ENCODE peak calls at places on chromosome 16, in ten cellular contexts. One of them, this sample, is unnamed. For H3K36me3, the result is how much of the 10 kb centered on the place peaks cover.

GRCh38 chr16:74320707-74321106 is 24.1 kb downstream of the PSMD7 start:
- DNase-seq in breast epithelium: no peak
- DNase-seq in esophagus squamous epithelium: no peak
- DNase-seq in HCT116: no peak
- DNase-seq in IMR-90: no peak
- DNase-seq in prostate gland: no peak
- DNase-seq in H1: no peak
- DNase-seq in ovary: no peak
- DNase-seq in uterus: no peak
- DNase-seq in tibial nerve: no peak
- DNase-seq in this sample: peak

GRCh38 chr16:51328708-51329107 is 177.6 kb upstream of the SALL1 start:
- DNase-seq in HCT116: no peak
- DNase-seq in H1: no peak
- DNase-seq in prostate gland: no peak
- DNase-seq in uterus: peak
- DNase-seq in esophagus squamous epithelium: no peak
- DNase-seq in breast epithelium: no peak
- DNase-seq in IMR-90: no peak
- DNase-seq in ovary: no peak
- DNase-seq in tibial nerve: no peak
- DNase-seq in this sample: no peak

GRCh38 chr16:66713076-66713475 is 16.5 kb upstream of the CMTM4 start:
- DNase-seq in uterus: no peak
- DNase-seq in esophagus squamous epithelium: no peak
- DNase-seq in H1: no peak
- DNase-seq in tibial nerve: no peak
- DNase-seq in prostate gland: no peak
- DNase-seq in HCT116: no peak
- DNase-seq in ovary: no peak
- DNase-seq in breast epithelium: no peak
- DNase-seq in IMR-90: no peak
- DNase-seq in this sample: no peak

GRCh38 chr16:72108353-72109102 is 14.9 kb downstream of the DHX38 start:
- DNase-seq in tibial nerve: no peak
- DNase-seq in prostate gland: no peak
- DNase-seq in breast epithelium: no peak
- DNase-seq in uterus: no peak
- DNase-seq in esophagus squamous epithelium: no peak
- DNase-seq in IMR-90: no peak
- DNase-seq in HCT116: no peak
- DNase-seq in ovary: no peak
- DNase-seq in H1: no peak
- DNase-seq in this sample: no peak

GRCh38 chr16:1271380-1271749 is 15.5 kb downstream of the TPSD1 start:
- DNase-seq in esophagus squamous epithelium: no peak
- DNase-seq in HCT116: no peak
- DNase-seq in breast epithelium: no peak
- DNase-seq in prostate gland: no peak
- DNase-seq in IMR-90: no peak
- DNase-seq in tibial nerve: no peak
- DNase-seq in H1: no peak
- DNase-seq in uterus: no peak
- DNase-seq in ovary: no peak
- DNase-seq in this sample: no peak

GRCh38 chr16:15832241-15832640 is 24.6 kb downstream of the MYH11 start:
- DNase-seq in uterus: no peak
- DNase-seq in H1: no peak
- DNase-seq in HCT116: no peak
- DNase-seq in ovary: no peak
- DNase-seq in breast epithelium: no peak
- DNase-seq in prostate gland: no peak
- DNase-seq in IMR-90: no peak
- DNase-seq in esophagus squamous epithelium: no peak
- DNase-seq in tibial nerve: no peak
- DNase-seq in this sample: no peak

GRCh38 chr16:87918314-87918713 is 18.0 kb downstream of the CA5A start:
- DNase-seq in ovary: peak
- DNase-seq in tibial nerve: peak
- DNase-seq in esophagus squamous epithelium: no peak
- DNase-seq in IMR-90: no peak
- DNase-seq in prostate gland: no peak
- DNase-seq in H1: no peak
- DNase-seq in HCT116: no peak
- DNase-seq in breast epithelium: no peak
- DNase-seq in uterus: peak
- DNase-seq in this sample: no peak

GRCh38 chr16:17469011-17469741 is 1.6 kb downstream of the XYLT1 start:
- DNase-seq in IMR-90: peak
- DNase-seq in tibial nerve: no peak
- DNase-seq in ovary: no peak
- DNase-seq in breast epithelium: no peak
- DNase-seq in prostate gland: no peak
- DNase-seq in uterus: no peak
- DNase-seq in HCT116: no peak
- DNase-seq in H1: no peak
- DNase-seq in esophagus squamous epithelium: no peak
- DNase-seq in this sample: no peak

GRCh38 chr16:72394526-72394925 is 222.6 kb upstream of the PMFBP1 start:
- DNase-seq in HCT116: no peak
- DNase-seq in breast epithelium: no peak
- DNase-seq in tibial nerve: no peak
- DNase-seq in H1: no peak
- DNase-seq in ovary: no peak
- DNase-seq in IMR-90: no peak
- DNase-seq in uterus: no peak
- DNase-seq in prostate gland: no peak
- DNase-seq in esophagus squamous epithelium: no peak
- DNase-seq in this sample: no peak

GRCh38 chr16:14302399-14303181 is 231.5 kb downstream of the MRTFB start:
- DNase-seq in prostate gland: no peak
- DNase-seq in ovary: peak
- DNase-seq in breast epithelium: no peak
- DNase-seq in HCT116: no peak
- DNase-seq in uterus: peak
- DNase-seq in tibial nerve: no peak
- DNase-seq in IMR-90: no peak
- DNase-seq in H1: no peak
- DNase-seq in esophagus squamous epithelium: no peak
- DNase-seq in this sample: peak

GRCh38 chr16:2194166-2194834 is 2.1 kb downstream of the CASKIN1 start:
- DNase-seq in prostate gland: no peak
- DNase-seq in HCT116: no peak
- DNase-seq in ovary: no peak
- DNase-seq in esophagus squamous epithelium: no peak
- DNase-seq in uterus: peak
- DNase-seq in breast epithelium: no peak
- DNase-seq in H1: no peak
- DNase-seq in IMR-90: peak
- DNase-seq in tibial nerve: no peak
- DNase-seq in this sample: no peak

GRCh38 chr16:26795184-26795583 is 271.5 kb upstream of the C16orf82 start:
- DNase-seq in uterus: no peak
- DNase-seq in ovary: no peak
- DNase-seq in esophagus squamous epithelium: no peak
- DNase-seq in tibial nerve: no peak
- DNase-seq in IMR-90: no peak
- DNase-seq in H1: peak
- DNase-seq in HCT116: no peak
- DNase-seq in breast epithelium: no peak
- DNase-seq in prostate gland: no peak
- DNase-seq in this sample: no peak
- TF ChIP-seq CTCF in uterus: no peak
- TF ChIP-seq CTCF in ovary: no peak
- TF ChIP-seq CTCF in esophagus squamous epithelium: no peak
- TF ChIP-seq CTCF in tibial nerve: no peak
- TF ChIP-seq CTCF in IMR-90: no peak
- TF ChIP-seq CTCF in H1: peak
- TF ChIP-seq CTCF in HCT116: peak
- TF ChIP-seq CTCF in breast epithelium: no peak
- TF ChIP-seq CTCF in prostate gland: no peak
- TF ChIP-seq CTCF in this sample: no peak

GRCh38 chr16:68085259-68086071 is at the start of gene NFATC3:
- DNase-seq in H1: peak
- DNase-seq in HCT116: peak
- DNase-seq in tibial nerve: peak
- DNase-seq in prostate gland: peak
- DNase-seq in esophagus squamous epithelium: peak
- DNase-seq in breast epithelium: peak
- DNase-seq in IMR-90: peak
- DNase-seq in uterus: peak
- DNase-seq in ovary: peak
- DNase-seq in this sample: peak

GRCh38 chr16:68083861-68084503 is 1.2 kb upstream of the NFATC3 start:
- DNase-seq in HCT116: no peak
- DNase-seq in ovary: peak
- DNase-seq in tibial nerve: no peak
- DNase-seq in uterus: no peak
- DNase-seq in IMR-90: peak
- DNase-seq in esophagus squamous epithelium: peak
- DNase-seq in breast epithelium: no peak
- DNase-seq in H1: no peak
- DNase-seq in prostate gland: no peak
- DNase-seq in this sample: no peak

GRCh38 chr16:68086336-68086821 is 1.2 kb downstream of the NFATC3 start:
- DNase-seq in tibial nerve: no peak
- DNase-seq in breast epithelium: no peak
- DNase-seq in ovary: no peak
- DNase-seq in IMR-90: peak
- DNase-seq in H1: no peak
- DNase-seq in prostate gland: no peak
- DNase-seq in esophagus squamous epithelium: no peak
- DNase-seq in HCT116: no peak
- DNase-seq in uterus: no peak
- DNase-seq in this sample: no peak

GRCh38 chr16:68083239-68083781 is 1.9 kb upstream of the NFATC3 start:
- DNase-seq in IMR-90: no peak
- DNase-seq in HCT116: no peak
- DNase-seq in H1: no peak
- DNase-seq in ovary: no peak
- DNase-seq in esophagus squamous epithelium: no peak
- DNase-seq in breast epithelium: no peak
- DNase-seq in prostate gland: no peak
- DNase-seq in uterus: no peak
- DNase-seq in tibial nerve: no peak
- DNase-seq in this sample: no peak

DNA sequence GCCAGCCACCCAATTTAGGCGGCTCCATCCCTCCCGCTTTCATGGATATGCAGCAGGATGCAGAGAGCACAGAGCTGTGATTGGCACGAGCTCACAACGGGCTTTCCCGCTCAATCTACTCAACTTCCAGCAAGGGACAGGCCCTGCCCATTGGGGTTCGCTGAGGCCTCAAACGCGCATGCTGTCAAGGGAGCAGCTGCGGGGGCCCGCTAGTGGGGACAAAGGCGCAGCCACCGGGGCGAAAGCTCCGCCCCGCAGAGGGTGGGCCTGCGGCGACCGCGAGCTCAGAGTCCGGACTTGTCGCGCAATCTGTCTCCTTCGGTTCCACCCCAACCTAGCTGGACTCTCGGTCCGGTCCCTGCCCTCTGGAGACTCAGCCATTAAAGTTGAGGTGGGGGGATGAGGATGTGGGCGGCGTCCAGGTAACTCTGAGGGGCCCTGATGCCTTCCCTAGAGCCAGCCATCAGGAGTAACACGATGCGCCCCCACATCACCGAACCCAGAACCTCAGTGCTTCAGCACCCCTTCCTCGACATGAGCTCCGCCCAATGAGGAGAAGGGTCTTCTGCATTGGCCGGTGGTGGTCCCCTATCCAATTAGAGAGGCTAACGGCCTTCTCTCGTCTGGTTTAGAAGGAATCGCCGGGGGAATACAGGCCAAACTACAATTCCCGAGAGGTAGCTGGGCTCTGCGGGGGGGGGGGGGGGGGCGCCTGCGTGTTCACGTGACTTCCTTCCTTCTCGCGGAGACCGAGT is 489 bp upstream of the NFATC3 start:
- DNase-seq in H1: peak
- DNase-seq in prostate gland: peak
- DNase-seq in uterus: peak
- DNase-seq in tibial nerve: peak
- DNase-seq in breast epithelium: peak
- DNase-seq in ovary: peak
- DNase-seq in esophagus squamous epithelium: peak
- DNase-seq in IMR-90: peak
- DNase-seq in HCT116: no peak
- DNase-seq in this sample: peak
- TF ChIP-seq POLR2A in H1: peak
- TF ChIP-seq POLR2A in prostate gland: peak
- TF ChIP-seq POLR2A in uterus: peak
- TF ChIP-seq POLR2A in tibial nerve: peak
- TF ChIP-seq POLR2A in breast epithelium: peak
- TF ChIP-seq POLR2A in ovary: peak
- TF ChIP-seq POLR2A in esophagus squamous epithelium: peak
- TF ChIP-seq POLR2A in IMR-90: peak
- TF ChIP-seq POLR2A in HCT116: no peak
- TF ChIP-seq POLR2A in this sample: peak

GRCh38 chr16:89741342-89742014 is 20.1 kb downstream of the ZNF276 start:
- DNase-seq in HCT116: no peak
- DNase-seq in tibial nerve: no peak
- DNase-seq in uterus: no peak
- DNase-seq in ovary: no peak
- DNase-seq in H1: no peak
- DNase-seq in breast epithelium: no peak
- DNase-seq in IMR-90: no peak
- DNase-seq in prostate gland: no peak
- DNase-seq in esophagus squamous epithelium: no peak
- DNase-seq in this sample: no peak
- H3K36me3 ChIP-seq in HCT116: half or more
- H3K36me3 ChIP-seq in tibial nerve: under half
- H3K36me3 ChIP-seq in uterus: under half
- H3K36me3 ChIP-seq in ovary: under half
- H3K36me3 ChIP-seq in H1: half or more
- H3K36me3 ChIP-seq in breast epithelium: under half
- H3K36me3 ChIP-seq in IMR-90: half or more
- H3K36me3 ChIP-seq in prostate gland: under half
- H3K36me3 ChIP-seq in esophagus squamous epithelium: under half
- H3K36me3 ChIP-seq in this sample: under half

DNA sequence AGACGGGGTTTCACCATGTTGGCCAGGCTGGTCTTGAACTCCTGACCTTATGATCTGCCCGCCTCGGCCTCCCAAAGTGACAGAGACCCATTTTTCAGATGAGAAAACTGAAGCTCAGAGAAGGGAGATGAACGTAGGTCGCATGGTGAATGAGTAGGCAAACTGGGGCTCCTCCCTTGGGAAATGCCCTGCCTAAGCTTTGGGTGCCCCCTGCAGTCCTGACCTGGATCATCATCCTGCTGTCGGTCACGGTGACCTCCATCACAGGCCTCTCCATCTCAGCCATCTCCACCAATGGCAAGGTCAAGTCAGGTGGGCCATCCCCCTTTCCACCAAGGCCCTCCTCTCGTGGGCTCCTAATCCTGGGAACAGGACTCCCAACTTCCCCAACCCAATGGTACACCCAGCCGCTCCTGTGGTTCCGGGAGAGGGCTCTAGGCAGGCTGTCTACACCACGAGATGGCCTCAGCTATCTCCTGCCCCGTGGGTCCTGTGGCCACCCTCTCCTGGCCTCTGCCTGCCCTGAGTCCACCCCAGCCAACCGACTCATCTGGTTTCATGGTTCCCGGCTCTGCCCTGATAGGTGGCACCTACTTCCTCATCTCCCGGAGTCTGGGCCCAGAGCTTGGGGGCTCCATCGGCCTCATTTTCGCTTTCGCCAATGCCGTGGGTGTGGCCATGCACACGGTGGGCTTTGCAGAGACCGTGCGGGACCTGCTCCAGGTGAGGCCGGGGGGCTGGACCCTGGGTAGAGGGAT is 4.7 kb downstream of the SLC12A3 start:
- DNase-seq in H1: peak
- DNase-seq in HCT116: peak
- DNase-seq in uterus: no peak
- DNase-seq in tibial nerve: no peak
- DNase-seq in breast epithelium: no peak
- DNase-seq in prostate gland: no peak
- DNase-seq in ovary: no peak
- DNase-seq in IMR-90: no peak
- DNase-seq in esophagus squamous epithelium: no peak
- DNase-seq in this sample: no peak
- TF ChIP-seq CTCF in H1: peak
- TF ChIP-seq CTCF in HCT116: peak
- TF ChIP-seq CTCF in uterus: no peak
- TF ChIP-seq CTCF in tibial nerve: peak
- TF ChIP-seq CTCF in breast epithelium: no peak
- TF ChIP-seq CTCF in prostate gland: no peak
- TF ChIP-seq CTCF in ovary: no peak
- TF ChIP-seq CTCF in IMR-90: peak
- TF ChIP-seq CTCF in esophagus squamous epithelium: no peak
- TF ChIP-seq CTCF in this sample: no peak

This sample was measured in heart left ventricle.